ENCODE peak calls at places on chromosomes 7 and 10, in five cellular contexts. K is right atrium auricular region, L is astrocyte of the spinal cord, S is GM06990, J is cardiac muscle cell. D is an unnamed sample.

GRCh38 chr7:106365252-106366005 is 80.6 kb upstream of the NAMPT start:
- DNase-seq in K (no peak), L (no peak), S (no peak), J (no peak), D (peak; percentile 89)

GRCh38 chr10:49620841-49621378 is 7.1 kb downstream of the CHAT start:
- DNase-seq in K (no peak), L (no peak), S (no peak), J (no peak), D (peak; percentile 5)

GRCh38 chr10:131803863-131804425 is 96.9 kb upstream of the PPP2R2D start:
- DNase-seq in K (no peak), L (no peak), S (no peak), J (no peak), D (no peak)

GRCh38 chr7:19294629-19295028 is 149.4 kb upstream of the FERD3L start:
- DNase-seq in K (no peak), L (peak; percentile 52), S (no peak), J (no peak), D (no peak)

GRCh38 chr10:86387221-86387794 is 20.7 kb upstream of the GRID1 start:
- DNase-seq in K (peak; percentile 44), L (no peak), S (no peak), J (no peak), D (no peak)

GRCh38 chr7:27053153-27053552 is 42.6 kb downstream of the HOXA1 start:
- DNase-seq in K (no peak), L (no peak), S (no peak), J (no peak), D (no peak)

GRCh38 chr10:61628199-61628874 is 34.4 kb upstream of the CABCOCO1 start:
- DNase-seq in K (no peak), L (peak; percentile 47), S (no peak), J (no peak), D (no peak)

GRCh38 chr10:96833220-96834001 is 1.3 kb downstream of the LCOR start:
- DNase-seq in K (no peak), L (peak; percentile 35), S (peak; percentile 43), J (peak; percentile 53), D (no peak)

GRCh38 chr10:114653926-114654325 is 4.1 kb downstream of the ABLIM1 start:
- DNase-seq in K (no peak), L (no peak), S (no peak), J (no peak), D (no peak)

GRCh38 chr7:76375251-76375650 is 16.5 kb upstream of the YWHAG start:
- DNase-seq in K (no peak), L (no peak), S (no peak), J (no peak), D (no peak)

GRCh38 chr10:78576276-78576675 is 492.5 kb upstream of the ZMIZ1 start:
- DNase-seq in K (no peak), L (no peak), S (no peak), J (peak; percentile 33), D (no peak)

GRCh38 chr10:87053577-87054181 is 33.6 kb downstream of the FAM25A start:
- DNase-seq in K (no peak), L (no peak), S (no peak), J (no peak), D (no peak)

GRCh38 chr10:3477683-3478082 is 305.1 kb upstream of the PITRM1 start:
- DNase-seq in K (no peak), L (peak; percentile 64), S (no peak), J (no peak), D (no peak)

GRCh38 chr7:95545007-95545615 is 51.2 kb downstream of the PDK4 start:
- DNase-seq in K (no peak), L (peak; percentile 78), S (no peak), J (peak; percentile 40), D (no peak)

GRCh38 chr7:151261534-151261933 is 13.0 kb upstream of the SMARCD3 start:
- DNase-seq in K (no peak), L (no peak), S (no peak), J (no peak), D (no peak)

GRCh38 chr10:98257961-98258360 is 10.0 kb downstream of the LOXL4 start:
- DNase-seq in K (peak; percentile 54), L (no peak), S (no peak), J (no peak), D (no peak)

GRCh38 chr7:13276977-13277376 is 589.5 kb downstream of the ARL4A start:
- DNase-seq in K (no peak), L (peak; percentile 25), S (no peak), J (no peak), D (no peak)

GRCh38 chr10:87861566-87861952 is 1.8 kb downstream of the KLLN start:
- DNase-seq in K (peak; percentile 92), L (peak; percentile 67), S (no peak), J (peak; percentile 66), D (peak; percentile 87)

GRCh38 chr7:41107938-41108448 is 594.9 kb downstream of the INHBA start:
- DNase-seq in K (no peak), L (no peak), S (no peak), J (no peak), D (no peak)

GRCh38 chr10:26987851-26988250 is 112.4 kb downstream of the ANKRD26 start:
- DNase-seq in K (no peak), L (no peak), S (no peak), J (no peak), D (no peak)

GRCh38 chr10:3525832-3526449 is 259.1 kb downstream of the KLF6 start:
- DNase-seq in K (no peak), L (peak; percentile 98), S (no peak), J (no peak), D (no peak)

GRCh38 chr7:538764-539685 is 19.4 kb upstream of the PDGFA start:
- DNase-seq in K (no peak), L (no peak), S (no peak), J (no peak), D (no peak)

GRCh38 chr7:91212592-91212991 is 51.6 kb upstream of the FZD1 start:
- DNase-seq in K (no peak), L (peak; percentile 63), S (no peak), J (no peak), D (no peak)

GRCh38 chr10:69328346-69328687 is 50.0 kb downstream of the HK1 start:
- DNase-seq in K (no peak), L (no peak), S (no peak), J (no peak), D (no peak)

GRCh38 chr10:113644185-113645120 is 19.4 kb downstream of the NRAP start:
- DNase-seq in K (no peak), L (peak; percentile 62), S (no peak), J (no peak), D (no peak)

GRCh38 chr7:106064836-106065559 is 47.1 kb downstream of the SYPL1 start:
- DNase-seq in K (peak; percentile 84), L (peak; percentile 93), S (no peak), J (no peak), D (no peak)

GRCh38 chr7:94396044-94396443 is 1.3 kb downstream of the COL1A2 start:
- DNase-seq in K (no peak), L (peak; percentile 79), S (no peak), J (no peak), D (no peak)

GRCh38 chr7:110868458-110868857 is 222.5 kb upstream of the LRRN3 start:
- DNase-seq in K (no peak), L (peak; percentile 5), S (no peak), J (no peak), D (no peak)

GRCh38 chr7:32957326-32958045 is at the start of gene FKBP9:
- DNase-seq in K (peak; percentile 66), L (peak; percentile 86), S (peak; percentile 44), J (peak; percentile 91), D (no peak)

GRCh38 chr10:22244001-22244400 is 26.2 kb upstream of the EBLN1 start:
- DNase-seq in K (no peak), L (no peak), S (no peak), J (no peak), D (no peak)
- TF ChIP-seq CTCF in K (no peak), L (peak; percentile 16), S (peak; percentile 32), J (peak; percentile 5), D (no peak)

GRCh38 chr10:22244855-22245254 is 27.0 kb upstream of the EBLN1 start:
- DNase-seq in K (no peak), L (no peak), S (no peak), J (no peak), D (no peak)
- TF ChIP-seq CTCF in K (no peak), L (no peak), S (no peak), J (no peak), D (no peak)

GRCh38 chr7:37141742-37142141 is 306.9 kb downstream of the ELMO1 start:
- DNase-seq in K (no peak), L (no peak), S (no peak), J (no peak), D (no peak)
- TF ChIP-seq CTCF in K (no peak), L (no peak), S (no peak), J (no peak), D (no peak)

GRCh38 chr10:70505908-70506307 is 27.3 kb downstream of the PALD1 start:
- DNase-seq in K (no peak), L (no peak), S (no peak), J (no peak), D (no peak)

GRCh38 chr10:70510904-70511303 is 32.3 kb downstream of the PALD1 start:
- DNase-seq in K (no peak), L (no peak), S (no peak), J (no peak), D (no peak)

GRCh38 chr10:70510453-70510852 is 31.9 kb downstream of the PALD1 start:
- DNase-seq in K (no peak), L (no peak), S (no peak), J (no peak), D (no peak)

GRCh38 chr10:70509376-70509775 is 30.8 kb downstream of the PALD1 start:
- DNase-seq in K (peak; percentile 64), L (no peak), S (no peak), J (no peak), D (no peak)

GRCh38 chr10:70508912-70509366 is 30.4 kb downstream of the PALD1 start:
- DNase-seq in K (peak; percentile 65), L (peak; percentile 36), S (no peak), J (peak; percentile 53), D (no peak)
- TF ChIP-seq CTCF in K (no peak), L (peak; percentile 8), S (no peak), J (no peak), D (no peak)

GRCh38 chr7:140922741-140923345 is 1.9 kb downstream of the BRAF start:
- DNase-seq in K (no peak), L (no peak), S (no peak), J (no peak), D (no peak)
- TF ChIP-seq CTCF in K (no peak), L (no peak), S (no peak), J (no peak), D (no peak)

GRCh38 chr10:93420091-93420490 is 62.0 kb downstream of the MYOF start:
- DNase-seq in K (peak; percentile 44), L (no peak), S (no peak), J (peak; percentile 53), D (no peak)

GRCh38 chr10:93425861-93426260 is 56.3 kb downstream of the MYOF start:
- DNase-seq in K (no peak), L (no peak), S (no peak), J (no peak), D (no peak)

GRCh38 chr10:93417886-93418285 is 64.2 kb downstream of the MYOF start:
- DNase-seq in K (peak; percentile 30), L (no peak), S (no peak), J (no peak), D (no peak)

GRCh38 chr10:93421426-93421825 is 60.7 kb downstream of the MYOF start:
- DNase-seq in K (no peak), L (no peak), S (no peak), J (no peak), D (no peak)

GRCh38 chr10:93422121-93422520 is 60.0 kb downstream of the MYOF start:
- DNase-seq in K (no peak), L (peak; percentile 38), S (no peak), J (no peak), D (no peak)
- TF ChIP-seq CTCF in K (no peak), L (no peak), S (no peak), J (no peak), D (no peak)

D was measured in CD14-positive monocyte.